ENCODE peak calls at places on chromosomes 12 and 14, in four cellular contexts. R is HepG2, J is GM12878, T is K562. W is an unnamed sample.

GRCh38 chr12:113328368-113328889 is 6.5 kb downstream of the SLC8B1 start:
- DNase-seq in R (no peak), J (no peak), T (no peak), W (no peak)

GRCh38 chr12:89928467-89928866 is 219.8 kb upstream of the ATP2B1 start:
- DNase-seq in R (no peak), J (no peak), T (no peak), W (no peak)

GRCh38 chr12:6199531-6200265 is 502 bp upstream of the CD9 start:
- DNase-seq in R (no peak), J (no peak), T (no peak), W (peak)

GRCh38 chr14:81582420-81582819 is 48.8 kb upstream of the SEL1L start:
- DNase-seq in R (no peak), J (no peak), T (no peak), W (no peak)

GRCh38 chr14:81132492-81132891 is 88.3 kb downstream of the GTF2A1 start:
- DNase-seq in R (no peak), J (no peak), T (no peak), W (no peak)

GRCh38 chr14:98633380-98633779 is 638.6 kb downstream of the BCL11B start:
- DNase-seq in R (peak), J (no peak), T (no peak), W (no peak)

GRCh38 chr12:25373396-25373795 is 122.7 kb upstream of the KRAS start:
- DNase-seq in R (no peak), J (no peak), T (no peak), W (no peak)

GRCh38 chr14:72558721-72559120 is 335.2 kb downstream of the DPF3 start:
- DNase-seq in R (no peak), J (no peak), T (no peak), W (no peak)

GRCh38 chr12:122849352-122850047 is 14.2 kb downstream of the HIP1R start:
- DNase-seq in R (no peak), J (no peak), T (no peak), W (no peak)

DNA sequence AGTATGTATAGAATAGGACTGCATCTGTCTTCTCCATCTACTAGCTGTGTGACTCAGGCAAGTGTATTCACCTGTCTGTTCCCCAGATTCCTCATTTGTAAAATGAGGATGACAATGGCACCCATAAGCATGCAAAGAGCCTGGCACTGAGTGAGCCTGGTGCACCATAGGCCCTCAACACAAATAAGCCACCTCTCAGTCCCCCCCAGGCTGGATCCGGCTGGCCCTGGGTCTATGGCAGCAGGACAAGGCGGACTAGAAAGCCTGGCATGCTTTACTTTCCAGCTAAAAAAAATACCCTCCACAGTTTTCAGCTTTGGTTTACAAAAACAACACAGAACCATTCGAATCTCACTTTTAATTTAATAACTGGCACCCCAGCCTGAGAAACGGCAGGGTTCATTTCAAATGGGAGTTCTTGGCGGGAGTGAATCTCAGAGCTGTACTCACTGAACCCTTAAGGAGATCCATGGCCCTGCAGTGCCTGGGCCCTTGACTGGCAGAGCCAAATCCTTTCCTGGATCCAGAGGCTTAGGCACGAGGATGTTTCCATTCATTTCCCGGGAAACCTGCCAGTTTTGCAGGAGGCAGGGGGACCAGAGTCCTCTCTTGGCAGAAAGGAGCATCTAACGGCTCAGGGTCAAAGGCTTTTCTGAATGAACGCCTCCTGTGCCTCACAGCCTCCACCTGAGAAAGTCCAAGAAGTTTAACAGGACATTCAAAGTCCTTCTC is 17.7 kb downstream of the SYNE3 start:
- DNase-seq in R (no peak), J (no peak), T (no peak), W (no peak)
- TF ChIP-seq FOXM1 in R (no peak), J (no peak), T (no peak), W (no peak)

DNA sequence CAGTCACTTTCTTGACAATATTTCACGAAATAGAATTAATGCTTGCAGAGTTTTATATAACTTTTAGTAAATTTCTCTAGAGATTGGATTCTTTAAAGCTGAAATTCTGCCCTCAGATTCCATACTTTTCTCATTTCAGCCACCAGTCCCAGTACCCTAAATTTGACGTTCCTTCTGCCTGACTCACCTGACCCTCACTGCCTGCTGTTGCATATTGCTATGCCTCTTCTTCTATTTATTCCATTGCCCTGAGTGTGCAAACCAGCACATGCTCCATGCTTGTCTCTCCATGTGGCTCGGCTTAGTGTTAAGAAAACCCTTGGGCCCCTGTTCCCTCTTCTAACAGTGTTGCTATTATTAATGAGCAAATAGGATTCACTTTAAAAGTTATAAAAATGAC is 533.3 kb downstream of the LRFN5 start:
- DNase-seq in R (no peak), J (no peak), T (no peak), W (no peak)
- TF ChIP-seq TARDBP in R (no peak), J (no peak), T (no peak), W (no peak)

GRCh38 chr12:106115450-106115849 is 23.3 kb downstream of the NUAK1 start:
- DNase-seq in R (no peak), J (no peak), T (no peak), W (no peak)
- TF ChIP-seq SP1 in R (no peak), J (no peak), T (no peak), W (no peak)

DNA sequence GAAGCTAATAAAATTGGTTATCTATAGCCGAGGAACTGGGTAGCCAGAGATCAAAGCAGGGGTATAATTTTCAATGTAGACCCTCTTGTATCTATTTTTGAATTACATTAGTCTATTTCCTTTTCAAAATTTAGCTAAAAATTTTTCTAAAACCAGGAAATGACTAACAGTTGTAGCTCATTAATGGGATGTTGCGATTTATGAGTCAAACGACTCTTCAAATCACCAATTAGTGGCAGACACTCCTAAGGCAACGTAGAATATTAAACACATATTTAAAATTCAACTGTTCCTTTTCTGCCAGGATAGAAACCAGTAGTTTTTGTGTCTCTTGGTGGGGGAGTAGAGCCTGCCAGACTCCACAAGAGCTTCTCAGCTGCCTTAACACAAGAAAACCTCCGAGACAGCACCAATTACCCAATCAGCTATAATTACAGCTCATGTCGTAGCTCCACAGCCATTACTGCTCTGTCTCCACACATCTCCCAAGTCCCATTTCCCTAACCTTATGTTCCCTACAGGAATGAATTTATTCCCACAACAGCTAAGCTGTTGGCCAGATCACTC is 26.9 kb downstream of the GCN1 start:
- DNase-seq in R (no peak), J (no peak), T (no peak), W (no peak)
- TF ChIP-seq FOXM1 in R (no peak), J (no peak), T (no peak), W (no peak)

GRCh38 chr12:1857821-1858220 is 37.5 kb downstream of the LRTM2 start:
- DNase-seq in R (no peak), J (no peak), T (no peak), W (no peak)
- TF ChIP-seq TARDBP in R (no peak), J (no peak), T (no peak), W (no peak)

DNA sequence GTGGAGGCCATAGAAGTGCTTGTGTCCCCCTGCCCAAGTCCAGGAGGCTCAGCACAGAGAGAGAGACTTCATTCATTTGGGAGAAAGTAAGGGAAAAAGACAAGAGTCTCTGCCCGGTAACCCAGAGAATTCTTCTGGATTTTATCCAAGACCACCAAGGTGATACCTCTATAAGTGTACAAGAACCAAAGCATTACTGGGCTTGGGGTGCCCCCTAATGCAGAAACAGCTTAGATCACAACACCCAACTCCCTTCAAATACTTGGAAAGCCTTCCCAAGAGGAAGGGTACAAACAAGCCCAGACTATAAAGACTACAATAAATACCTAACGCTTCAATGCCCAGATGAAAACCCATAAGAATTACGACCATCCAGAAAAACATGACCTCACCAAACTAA is 119.7 kb upstream of the PDE3A start:
- DNase-seq in R (no peak), J (no peak), T (no peak), W (no peak)
- TF ChIP-seq SP1 in R (no peak), J (no peak), T (no peak), W (no peak)

DNA sequence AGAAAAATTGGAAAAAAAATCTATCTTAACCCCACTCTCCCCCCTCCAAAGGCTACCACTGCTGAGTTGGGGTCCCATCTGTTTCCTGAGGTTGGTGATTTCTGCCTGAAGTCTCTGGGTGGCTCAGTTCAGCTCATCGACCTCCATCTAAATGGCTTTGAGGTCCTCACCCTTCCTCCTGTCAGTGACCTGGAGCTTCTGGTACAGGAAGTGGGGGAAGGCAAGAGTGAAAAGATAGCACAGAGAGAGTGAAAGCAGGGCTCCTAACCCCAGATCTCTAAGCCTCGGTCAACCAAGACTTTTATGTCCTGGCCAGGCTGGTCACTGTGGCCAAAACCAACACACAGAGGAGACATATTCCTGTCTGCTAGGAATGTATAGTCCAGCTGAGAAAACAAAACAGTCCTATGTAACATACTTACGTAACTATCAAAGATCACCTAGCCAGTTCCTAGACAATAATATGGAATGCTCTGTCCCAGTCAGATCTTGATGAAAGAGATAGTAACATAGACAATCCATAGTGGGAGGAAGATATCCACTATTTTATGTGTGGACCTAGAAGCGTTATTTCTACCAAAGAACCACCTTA is 12.3 kb upstream of the KRT73 start:
- DNase-seq in R (no peak), J (no peak), T (peak), W (no peak)
- TF ChIP-seq FOXM1 in R (no peak), J (no peak), T (no peak), W (no peak)

GRCh38 chr12:11545438-11546330 is 103.8 kb upstream of the ETV6 start:
- DNase-seq in R (no peak), J (peak), T (no peak), W (no peak)
- TF ChIP-seq TARDBP in R (no peak), J (peak), T (no peak), W (no peak)

W was measured in HEK293T.